ENCODE peak calls at places on chromosomes 6 and 20, in seven cellular contexts. P is endothelial cell of umbilical vein, V is brain microvascular endothelial cell, J is heart left ventricle, Z is thoracic aorta, O is cardiac muscle cell, W is PC-9. H is an unnamed sample. For H3K27me3, the result is how much of the 10 kb centered on the place peaks cover.

GRCh38 chr6:134374486-134374885 is 56.6 kb upstream of the SGK1 start:
- DNase-seq in P (peak), V (peak), J (no peak), Z (peak), O (no peak), W (peak), H (no peak)

GRCh38 chr6:5053864-5054426 is 31.2 kb upstream of the PPP1R3G start:
- DNase-seq in P (no peak), V (no peak), J (no peak), Z (no peak), O (no peak), W (no peak), H (no peak)

GRCh38 chr6:154683756-154684523 is 49.3 kb upstream of the SCAF8 start:
- DNase-seq in P (peak), V (peak), J (no peak), Z (no peak), O (peak), W (no peak), H (no peak)

GRCh38 chr6:161107779-161108380 is 116.3 kb downstream of the MAP3K4 start:
- DNase-seq in P (no peak), V (no peak), J (no peak), Z (no peak), O (no peak), W (no peak), H (no peak)

GRCh38 chr20:63821824-63822223 is 9.2 kb downstream of the ZBTB46 start:
- DNase-seq in P (no peak), V (no peak), J (no peak), Z (no peak), O (no peak), W (no peak), H (no peak)

GRCh38 chr20:58810116-58810878 is 40.4 kb downstream of the GNAS-AS1 start:
- DNase-seq in P (no peak), V (no peak), J (no peak), Z (no peak), O (peak), W (no peak), H (no peak)

GRCh38 chr6:111944541-111944940 is 71.3 kb upstream of the FYN start:
- DNase-seq in P (no peak), V (no peak), J (no peak), Z (no peak), O (peak), W (no peak), H (no peak)

GRCh38 chr20:63079971-63080370 is 73.2 kb upstream of the BHLHE23 start:
- DNase-seq in P (no peak), V (no peak), J (no peak), Z (no peak), O (no peak), W (no peak), H (no peak)

GRCh38 chr6:109062756-109063352 is 31.8 kb downstream of the SESN1 start:
- DNase-seq in P (no peak), V (no peak), J (no peak), Z (no peak), O (no peak), W (no peak), H (no peak)

GRCh38 chr20:46683068-46683477 is 6.2 kb downstream of the TP53RK start:
- DNase-seq in P (peak), V (no peak), J (no peak), Z (no peak), O (peak), W (no peak), H (no peak)

GRCh38 chr20:44609006-44609510 is 26.7 kb downstream of the PKIG start:
- DNase-seq in P (no peak), V (no peak), J (no peak), Z (no peak), O (no peak), W (no peak), H (no peak)
- H3K27ac ChIP-seq in P (peak), V (no peak), J (peak), Z (peak), O (peak), W (no peak), H (no peak)

GRCh38 chr20:44218441-44218840 is 7.9 kb upstream of the OSER1 start:
- DNase-seq in P (no peak), V (no peak), J (no peak), Z (no peak), O (no peak), W (no peak), H (peak)
- H3K27me3 ChIP-seq in P (under half), V (under half), J (under half), Z (under half), O (under half), W (under half), H (under half)

DNA sequence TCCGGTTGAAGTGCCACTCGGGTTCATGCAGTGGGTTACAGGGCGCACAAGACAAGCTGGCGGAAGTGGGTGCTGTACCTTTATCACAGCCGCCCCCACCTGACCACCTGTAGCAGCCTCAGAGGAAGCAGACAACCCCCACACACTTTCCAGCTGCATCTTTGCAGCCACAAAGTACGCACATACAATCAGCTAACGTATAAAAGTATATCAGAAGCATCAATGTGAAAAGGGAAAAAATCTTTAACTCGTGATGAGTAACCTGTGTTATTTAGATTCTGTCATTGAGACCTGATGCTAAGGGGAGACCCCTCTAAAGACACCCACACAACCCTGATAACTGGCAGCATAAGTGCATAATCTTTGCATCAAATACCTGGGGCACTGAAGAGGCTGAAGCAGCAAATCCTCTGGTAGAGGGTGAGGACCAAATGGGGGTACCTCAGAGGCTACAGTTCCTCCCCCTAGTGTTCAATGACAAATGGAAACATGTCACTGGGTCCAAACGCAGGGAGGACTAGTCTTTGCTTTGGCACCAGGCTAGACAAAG is 22.1 kb downstream of the BACH2 start:
- DNase-seq in P (no peak), V (no peak), J (no peak), Z (no peak), O (no peak), W (no peak), H (peak)
- TF ChIP-seq CTCF in P (no peak), V (peak), J (no peak), Z (no peak), O (no peak), W (no peak), H (peak)

DNA sequence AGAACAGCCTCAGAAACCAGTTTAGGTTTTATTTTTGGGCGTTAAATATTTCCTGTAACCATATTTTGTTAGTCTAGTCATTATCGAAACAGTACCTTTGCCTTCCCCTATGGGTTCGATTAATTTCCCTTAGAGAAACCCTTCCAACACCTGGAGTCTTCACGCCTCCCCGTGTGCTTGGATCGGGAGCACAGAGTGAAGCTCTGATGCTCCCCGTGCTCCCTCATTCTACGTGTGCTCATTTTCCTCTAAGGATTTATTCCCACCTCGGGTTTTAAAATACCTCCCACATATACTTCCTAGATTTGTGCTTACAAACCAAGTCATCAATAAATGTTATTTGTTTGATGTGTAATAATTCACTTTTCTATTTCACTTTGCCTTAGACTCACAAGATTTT is 142.4 kb downstream of the TTLL2 start:
- DNase-seq in P (no peak), V (no peak), J (no peak), Z (no peak), O (no peak), W (no peak), H (no peak)
- H3K27ac ChIP-seq in P (no peak), V (no peak), J (no peak), Z (no peak), O (no peak), W (no peak), H (no peak)

GRCh38 chr6:74167951-74168350 is 471.9 kb downstream of the CD109 start:
- DNase-seq in P (no peak), V (no peak), J (no peak), Z (no peak), O (no peak), W (no peak), H (no peak)

GRCh38 chr6:74167506-74167905 is 471.5 kb downstream of the CD109 start:
- DNase-seq in P (no peak), V (no peak), J (no peak), Z (no peak), O (no peak), W (no peak), H (no peak)

GRCh38 chr6:74166849-74167248 is 470.8 kb downstream of the CD109 start:
- DNase-seq in P (no peak), V (no peak), J (no peak), Z (no peak), O (no peak), W (no peak), H (no peak)

DNA sequence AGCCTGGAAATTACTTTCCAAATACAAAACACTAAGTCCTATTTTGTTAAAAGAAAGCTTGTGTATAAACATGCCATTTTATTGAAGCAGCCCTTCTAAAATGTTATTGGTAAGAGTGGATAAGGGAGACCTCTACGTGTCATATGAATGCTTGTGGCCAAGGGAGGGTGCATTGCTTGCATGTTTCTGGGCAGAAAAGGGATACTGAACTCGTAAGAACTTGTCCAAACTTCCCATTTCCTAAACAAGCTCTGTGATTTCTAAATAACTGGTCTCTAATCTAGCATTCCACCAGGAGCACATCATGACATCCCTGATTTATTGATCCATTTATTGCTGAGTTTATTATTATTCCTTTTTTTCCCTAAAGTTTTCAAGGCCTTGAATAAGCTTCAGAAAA is 474.1 kb downstream of the CD109 start:
- DNase-seq in P (no peak), V (peak), J (no peak), Z (no peak), O (peak), W (no peak), H (no peak)
- H3K27me3 ChIP-seq in P (under half), V (under half), J (under half), Z (under half), O (under half), W (under half), H (under half)

DNA sequence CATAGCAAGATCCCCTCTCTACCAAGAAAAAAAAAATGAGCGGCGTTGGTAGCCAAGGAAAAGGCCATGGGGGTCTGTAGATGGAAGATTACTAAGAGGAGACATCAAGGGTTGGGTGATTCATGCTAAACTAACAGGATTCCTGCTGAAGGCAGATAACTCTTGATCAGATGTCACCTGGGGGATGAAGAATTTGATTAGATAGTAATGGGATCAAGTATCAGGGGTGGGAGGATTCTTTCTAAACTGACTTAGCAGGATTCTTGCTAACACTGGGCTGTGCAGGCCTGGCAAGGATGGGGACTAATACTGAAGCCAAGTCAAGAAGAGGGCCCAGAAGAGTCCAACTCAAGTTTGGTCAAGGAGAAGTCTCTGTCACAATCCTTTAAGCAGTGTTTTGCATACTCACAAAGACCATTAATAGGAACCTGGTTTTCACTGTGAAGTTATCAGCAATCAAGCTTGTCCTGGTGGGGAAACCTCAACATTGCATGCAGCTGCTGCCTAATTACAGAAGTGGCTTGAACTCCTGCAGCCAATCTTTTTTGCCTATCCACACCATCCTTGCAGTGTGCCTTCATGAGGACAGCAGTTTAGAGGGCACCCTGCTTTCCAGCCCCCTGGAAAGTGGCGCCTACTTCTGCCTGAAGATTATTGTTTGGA is 61.3 kb downstream of the ANKRD6 start:
- DNase-seq in P (no peak), V (no peak), J (no peak), Z (no peak), O (no peak), W (no peak), H (no peak)
- TF ChIP-seq CTCF in P (no peak), V (peak), J (no peak), Z (no peak), O (no peak), W (no peak), H (no peak)